ENCODE peak calls at places on chromosomes 12 and 14, in six cellular contexts. P is astrocyte of the cerebellum, Z is MG63, F is ELR, Q is hepatic stellate cell, T is ACHN. B is an unnamed sample.

GRCh38 chr14:68679301-68679700 is 113.6 kb downstream of the ZFP36L1 start:
- DNase-seq in T (no peak), F (no peak), Z (no peak), P (no peak), Q (no peak), B (no peak)

GRCh38 chr12:32134144-32134888 is 27.7 kb downstream of the BICD1 start:
- DNase-seq in Z (peak; percentile 72), F (peak; percentile 84), Q (no peak), T (peak; percentile 65), P (no peak), B (no peak)

GRCh38 chr14:101405171-101405883 is 156.0 kb upstream of the DIO3 start:
- DNase-seq in P (no peak), F (no peak), Z (peak; percentile 45), Q (no peak), T (no peak), B (no peak)

GRCh38 chr14:98819132-98819866 is 452.7 kb downstream of the BCL11B start:
- DNase-seq in Z (no peak), F (no peak), Q (no peak), P (no peak), T (no peak), B (no peak)

GRCh38 chr12:95802482-95803264 is 12.1 kb upstream of the NTN4 start:
- DNase-seq in T (peak; percentile 100), F (peak; percentile 98), Z (peak; percentile 67), P (peak; percentile 62), Q (peak; percentile 32), B (no peak)

GRCh38 chr12:129520736-129521135 is 383.1 kb downstream of the TMEM132D start:
- DNase-seq in P (peak; percentile 24), Z (no peak), T (no peak), Q (no peak), F (no peak), B (peak; percentile 50)

GRCh38 chr14:88746042-88746441 is 46.7 kb downstream of the EML5 start:
- DNase-seq in Z (no peak), F (no peak), T (no peak), Q (no peak), P (peak; percentile 16), B (no peak)

GRCh38 chr12:125128380-125128779 is 63.1 kb downstream of the AACS start:
- DNase-seq in F (no peak), Z (no peak), P (no peak), Q (no peak), T (no peak), B (no peak)

GRCh38 chr14:65840118-65840751 is 427.7 kb downstream of the FUT8 start:
- DNase-seq in Q (no peak), T (no peak), P (no peak), F (no peak), Z (no peak), B (no peak)